ENCODE peak calls at places on chromosomes 1 and 21, in six cellular contexts. One of them, this sample, is unnamed. For H3K4me1, the result is how much of the 10 kb centered on the place peaks cover.

GRCh38 chr1:231139659-231140650 is 21.9 kb upstream of the TRIM67 start:
- DNase-seq in IMR-90: peak
- DNase-seq in neural progenitor cell: no peak
- DNase-seq in mesendoderm: peak
- DNase-seq in CD4-positive, alpha-beta memory T cell: no peak
- DNase-seq in kidney: no peak
- DNase-seq in this sample: no peak

GRCh38 chr1:184118051-184118450 is 66.5 kb downstream of the TSEN15 start:
- DNase-seq in IMR-90: peak
- DNase-seq in neural progenitor cell: no peak
- DNase-seq in mesendoderm: peak
- DNase-seq in CD4-positive, alpha-beta memory T cell: no peak
- DNase-seq in kidney: no peak
- DNase-seq in this sample: no peak

GRCh38 chr1:6037338-6037762 is 8.3 kb upstream of the KCNAB2 start:
- DNase-seq in IMR-90: peak
- DNase-seq in neural progenitor cell: no peak
- DNase-seq in mesendoderm: peak
- DNase-seq in CD4-positive, alpha-beta memory T cell: no peak
- DNase-seq in kidney: no peak
- DNase-seq in this sample: peak

GRCh38 chr1:182253319-182253718 is 138.3 kb downstream of the GLUL start:
- DNase-seq in IMR-90: no peak
- DNase-seq in neural progenitor cell: no peak
- DNase-seq in mesendoderm: no peak
- DNase-seq in CD4-positive, alpha-beta memory T cell: no peak
- DNase-seq in kidney: no peak
- DNase-seq in this sample: no peak

GRCh38 chr21:45496151-45496967 is 45.9 kb downstream of the SLC19A1 start:
- DNase-seq in IMR-90: no peak
- DNase-seq in neural progenitor cell: no peak
- DNase-seq in mesendoderm: no peak
- DNase-seq in CD4-positive, alpha-beta memory T cell: no peak
- DNase-seq in kidney: peak
- DNase-seq in this sample: no peak

GRCh38 chr1:228275435-228276342 is 67.8 kb downstream of the OBSCN start:
- DNase-seq in IMR-90: peak
- DNase-seq in neural progenitor cell: peak
- DNase-seq in mesendoderm: peak
- DNase-seq in CD4-positive, alpha-beta memory T cell: peak
- DNase-seq in kidney: peak
- DNase-seq in this sample: peak

GRCh38 chr21:14877581-14878228 is 187.1 kb downstream of the NRIP1 start:
- DNase-seq in IMR-90: peak
- DNase-seq in neural progenitor cell: no peak
- DNase-seq in mesendoderm: no peak
- DNase-seq in CD4-positive, alpha-beta memory T cell: no peak
- DNase-seq in kidney: no peak
- DNase-seq in this sample: no peak

GRCh38 chr1:165747632-165748452 is 20.8 kb downstream of the TMCO1 start:
- DNase-seq in IMR-90: no peak
- DNase-seq in neural progenitor cell: no peak
- DNase-seq in mesendoderm: peak
- DNase-seq in CD4-positive, alpha-beta memory T cell: no peak
- DNase-seq in kidney: no peak
- DNase-seq in this sample: no peak

GRCh38 chr1:242524571-242525359 is at the start of gene PLD5:
- DNase-seq in IMR-90: no peak
- DNase-seq in neural progenitor cell: peak
- DNase-seq in mesendoderm: peak
- DNase-seq in CD4-positive, alpha-beta memory T cell: no peak
- DNase-seq in kidney: no peak
- DNase-seq in this sample: no peak

GRCh38 chr21:42539931-42540343 is 26.3 kb downstream of the SLC37A1 start:
- DNase-seq in IMR-90: no peak
- DNase-seq in neural progenitor cell: peak
- DNase-seq in mesendoderm: peak
- DNase-seq in CD4-positive, alpha-beta memory T cell: no peak
- DNase-seq in kidney: no peak
- DNase-seq in this sample: peak

GRCh38 chr1:43577647-43578542 is 47.2 kb downstream of the PTPRF start:
- DNase-seq in IMR-90: no peak
- DNase-seq in neural progenitor cell: no peak
- DNase-seq in mesendoderm: peak
- DNase-seq in CD4-positive, alpha-beta memory T cell: no peak
- DNase-seq in kidney: no peak
- DNase-seq in this sample: no peak

GRCh38 chr1:117632269-117633067 is 26.6 kb downstream of the TENT5C start:
- DNase-seq in IMR-90: no peak
- DNase-seq in neural progenitor cell: no peak
- DNase-seq in mesendoderm: no peak
- DNase-seq in CD4-positive, alpha-beta memory T cell: no peak
- DNase-seq in kidney: no peak
- DNase-seq in this sample: peak

GRCh38 chr1:39960461-39960958 is 5.6 kb downstream of the MFSD2A start:
- DNase-seq in IMR-90: no peak
- DNase-seq in neural progenitor cell: no peak
- DNase-seq in mesendoderm: no peak
- DNase-seq in CD4-positive, alpha-beta memory T cell: no peak
- DNase-seq in kidney: no peak
- DNase-seq in this sample: peak

GRCh38 chr1:179217943-179218507 is 11.5 kb downstream of the ABL2 start:
- DNase-seq in IMR-90: peak
- DNase-seq in neural progenitor cell: no peak
- DNase-seq in mesendoderm: no peak
- DNase-seq in CD4-positive, alpha-beta memory T cell: no peak
- DNase-seq in kidney: no peak
- DNase-seq in this sample: peak

GRCh38 chr1:217780993-217781392 is 149.8 kb downstream of the SPATA17 start:
- DNase-seq in IMR-90: no peak
- DNase-seq in neural progenitor cell: no peak
- DNase-seq in mesendoderm: no peak
- DNase-seq in CD4-positive, alpha-beta memory T cell: no peak
- DNase-seq in kidney: no peak
- DNase-seq in this sample: no peak

GRCh38 chr21:32325706-32326105 is 27.1 kb downstream of the MRAP start:
- DNase-seq in IMR-90: peak
- DNase-seq in neural progenitor cell: no peak
- DNase-seq in mesendoderm: no peak
- DNase-seq in CD4-positive, alpha-beta memory T cell: no peak
- DNase-seq in kidney: no peak
- DNase-seq in this sample: no peak

GRCh38 chr21:45535341-45536081 is 6.7 kb downstream of the SLC19A1 start:
- DNase-seq in IMR-90: no peak
- DNase-seq in neural progenitor cell: no peak
- DNase-seq in mesendoderm: no peak
- DNase-seq in CD4-positive, alpha-beta memory T cell: peak
- DNase-seq in kidney: peak
- DNase-seq in this sample: no peak

GRCh38 chr1:228488107-228488817 is 1.1 kb downstream of the RNF187 start:
- DNase-seq in IMR-90: no peak
- DNase-seq in neural progenitor cell: no peak
- DNase-seq in mesendoderm: no peak
- DNase-seq in CD4-positive, alpha-beta memory T cell: no peak
- DNase-seq in kidney: peak
- DNase-seq in this sample: peak

GRCh38 chr1:178564086-178564782 is 51.3 kb downstream of the TEX35 start:
- DNase-seq in IMR-90: no peak
- DNase-seq in neural progenitor cell: no peak
- DNase-seq in mesendoderm: no peak
- DNase-seq in CD4-positive, alpha-beta memory T cell: no peak
- DNase-seq in kidney: no peak
- DNase-seq in this sample: no peak

GRCh38 chr1:247905899-247906503 is 10.6 kb downstream of the OR2W3 start:
- DNase-seq in IMR-90: no peak
- DNase-seq in neural progenitor cell: no peak
- DNase-seq in mesendoderm: no peak
- DNase-seq in CD4-positive, alpha-beta memory T cell: no peak
- DNase-seq in kidney: no peak
- DNase-seq in this sample: no peak
- H3K4me1 ChIP-seq in IMR-90: under half
- H3K4me1 ChIP-seq in neural progenitor cell: under half
- H3K4me1 ChIP-seq in mesendoderm: under half
- H3K4me1 ChIP-seq in CD4-positive, alpha-beta memory T cell: under half
- H3K4me1 ChIP-seq in kidney: under half
- H3K4me1 ChIP-seq in this sample: under half

GRCh38 chr1:162753001-162753658 is 37.4 kb upstream of the HSD17B7 start:
- DNase-seq in IMR-90: no peak
- DNase-seq in neural progenitor cell: no peak
- DNase-seq in mesendoderm: peak
- DNase-seq in CD4-positive, alpha-beta memory T cell: no peak
- DNase-seq in kidney: no peak
- DNase-seq in this sample: no peak

GRCh38 chr1:162756523-162756922 is 34.0 kb upstream of the HSD17B7 start:
- DNase-seq in IMR-90: peak
- DNase-seq in neural progenitor cell: no peak
- DNase-seq in mesendoderm: peak
- DNase-seq in CD4-positive, alpha-beta memory T cell: no peak
- DNase-seq in kidney: no peak
- DNase-seq in this sample: no peak

GRCh38 chr1:162753998-162754585 is 36.4 kb upstream of the HSD17B7 start:
- DNase-seq in IMR-90: peak
- DNase-seq in neural progenitor cell: no peak
- DNase-seq in mesendoderm: no peak
- DNase-seq in CD4-positive, alpha-beta memory T cell: no peak
- DNase-seq in kidney: no peak
- DNase-seq in this sample: no peak

GRCh38 chr1:162757476-162757875 is 33.0 kb upstream of the HSD17B7 start:
- DNase-seq in IMR-90: peak
- DNase-seq in neural progenitor cell: no peak
- DNase-seq in mesendoderm: no peak
- DNase-seq in CD4-positive, alpha-beta memory T cell: no peak
- DNase-seq in kidney: no peak
- DNase-seq in this sample: no peak

GRCh38 chr1:162755306-162755705 is 35.2 kb upstream of the HSD17B7 start:
- DNase-seq in IMR-90: no peak
- DNase-seq in neural progenitor cell: no peak
- DNase-seq in mesendoderm: no peak
- DNase-seq in CD4-positive, alpha-beta memory T cell: no peak
- DNase-seq in kidney: no peak
- DNase-seq in this sample: no peak
- H3K4me1 ChIP-seq in IMR-90: under half
- H3K4me1 ChIP-seq in neural progenitor cell: under half
- H3K4me1 ChIP-seq in mesendoderm: under half
- H3K4me1 ChIP-seq in CD4-positive, alpha-beta memory T cell: under half
- H3K4me1 ChIP-seq in kidney: under half
- H3K4me1 ChIP-seq in this sample: under half

GRCh38 chr1:226250511-226250910 is 27.0 kb downstream of the MIXL1 start:
- DNase-seq in IMR-90: no peak
- DNase-seq in neural progenitor cell: no peak
- DNase-seq in mesendoderm: no peak
- DNase-seq in CD4-positive, alpha-beta memory T cell: no peak
- DNase-seq in kidney: no peak
- DNase-seq in this sample: no peak

GRCh38 chr1:226255380-226255779 is 31.9 kb downstream of the MIXL1 start:
- DNase-seq in IMR-90: peak
- DNase-seq in neural progenitor cell: no peak
- DNase-seq in mesendoderm: no peak
- DNase-seq in CD4-positive, alpha-beta memory T cell: no peak
- DNase-seq in kidney: no peak
- DNase-seq in this sample: no peak

GRCh38 chr1:226248091-226248490 is 24.6 kb downstream of the MIXL1 start:
- DNase-seq in IMR-90: peak
- DNase-seq in neural progenitor cell: no peak
- DNase-seq in mesendoderm: no peak
- DNase-seq in CD4-positive, alpha-beta memory T cell: no peak
- DNase-seq in kidney: no peak
- DNase-seq in this sample: no peak

GRCh38 chr1:226253933-226254332 is 30.5 kb downstream of the MIXL1 start:
- DNase-seq in IMR-90: no peak
- DNase-seq in neural progenitor cell: no peak
- DNase-seq in mesendoderm: no peak
- DNase-seq in CD4-positive, alpha-beta memory T cell: no peak
- DNase-seq in kidney: no peak
- DNase-seq in this sample: no peak
- H3K4me1 ChIP-seq in IMR-90: under half
- H3K4me1 ChIP-seq in neural progenitor cell: under half
- H3K4me1 ChIP-seq in mesendoderm: under half
- H3K4me1 ChIP-seq in CD4-positive, alpha-beta memory T cell: under half
- H3K4me1 ChIP-seq in kidney: under half
- H3K4me1 ChIP-seq in this sample: under half

DNA sequence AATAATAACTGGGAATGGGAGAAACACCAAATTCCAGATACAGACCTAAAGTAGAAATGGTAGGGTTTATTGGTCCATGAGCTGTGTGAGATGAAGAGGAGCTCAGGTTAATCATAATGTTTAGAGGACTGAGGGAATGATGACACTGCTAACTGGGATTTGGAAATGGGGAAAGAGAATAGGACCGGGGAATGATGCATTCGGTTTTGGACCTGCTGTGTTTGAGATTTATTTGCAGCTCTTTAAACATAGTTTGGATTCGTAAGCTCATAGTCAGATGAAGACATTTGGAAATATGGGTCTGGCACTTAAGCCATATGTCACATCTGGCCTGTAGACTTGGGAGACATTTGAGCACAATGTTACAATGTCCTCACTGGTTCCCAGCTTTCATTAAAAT is 127.9 kb upstream of the DUSP10 start:
- DNase-seq in IMR-90: peak
- DNase-seq in neural progenitor cell: no peak
- DNase-seq in mesendoderm: no peak
- DNase-seq in CD4-positive, alpha-beta memory T cell: no peak
- DNase-seq in kidney: no peak
- DNase-seq in this sample: no peak
- H3K4me1 ChIP-seq in IMR-90: under half
- H3K4me1 ChIP-seq in neural progenitor cell: under half
- H3K4me1 ChIP-seq in mesendoderm: under half
- H3K4me1 ChIP-seq in CD4-positive, alpha-beta memory T cell: under half
- H3K4me1 ChIP-seq in kidney: under half
- H3K4me1 ChIP-seq in this sample: under half

GRCh38 chr1:209549384-209550001 is 34.0 kb upstream of the CAMK1G start:
- DNase-seq in IMR-90: no peak
- DNase-seq in neural progenitor cell: peak
- DNase-seq in mesendoderm: peak
- DNase-seq in CD4-positive, alpha-beta memory T cell: no peak
- DNase-seq in kidney: no peak
- DNase-seq in this sample: no peak

GRCh38 chr1:209547626-209548025 is 35.9 kb upstream of the CAMK1G start:
- DNase-seq in IMR-90: no peak
- DNase-seq in neural progenitor cell: no peak
- DNase-seq in mesendoderm: no peak
- DNase-seq in CD4-positive, alpha-beta memory T cell: no peak
- DNase-seq in kidney: no peak
- DNase-seq in this sample: no peak

GRCh38 chr1:209545423-209545822 is 38.1 kb upstream of the CAMK1G start:
- DNase-seq in IMR-90: no peak
- DNase-seq in neural progenitor cell: no peak
- DNase-seq in mesendoderm: no peak
- DNase-seq in CD4-positive, alpha-beta memory T cell: no peak
- DNase-seq in kidney: no peak
- DNase-seq in this sample: no peak

GRCh38 chr1:209544098-209544497 is 39.4 kb upstream of the CAMK1G start:
- DNase-seq in IMR-90: no peak
- DNase-seq in neural progenitor cell: peak
- DNase-seq in mesendoderm: no peak
- DNase-seq in CD4-positive, alpha-beta memory T cell: no peak
- DNase-seq in kidney: no peak
- DNase-seq in this sample: no peak

GRCh38 chr1:209546390-209547080 is 37.0 kb upstream of the CAMK1G start:
- DNase-seq in IMR-90: no peak
- DNase-seq in neural progenitor cell: no peak
- DNase-seq in mesendoderm: no peak
- DNase-seq in CD4-positive, alpha-beta memory T cell: no peak
- DNase-seq in kidney: no peak
- DNase-seq in this sample: no peak
- H3K4me1 ChIP-seq in IMR-90: under half
- H3K4me1 ChIP-seq in neural progenitor cell: under half
- H3K4me1 ChIP-seq in mesendoderm: under half
- H3K4me1 ChIP-seq in CD4-positive, alpha-beta memory T cell: under half
- H3K4me1 ChIP-seq in kidney: under half
- H3K4me1 ChIP-seq in this sample: under half

GRCh38 chr1:31931241-31932225 is 6.6 kb downstream of the PTP4A2 start:
- DNase-seq in IMR-90: peak
- DNase-seq in neural progenitor cell: no peak
- DNase-seq in mesendoderm: peak
- DNase-seq in CD4-positive, alpha-beta memory T cell: peak
- DNase-seq in kidney: no peak
- DNase-seq in this sample: no peak
- H3K4me1 ChIP-seq in IMR-90: under half
- H3K4me1 ChIP-seq in neural progenitor cell: half or more
- H3K4me1 ChIP-seq in mesendoderm: under half
- H3K4me1 ChIP-seq in CD4-positive, alpha-beta memory T cell: half or more
- H3K4me1 ChIP-seq in kidney: under half
- H3K4me1 ChIP-seq in this sample: half or more

This sample was measured in OCI-LY7.